ENCODE peak calls at places on chromosome 1, in seven cellular contexts. One of them, this sample, is unnamed.

GRCh38 chr1:64675718-64676345 is 69.0 kb upstream of the RAVER2 start:
- DNase-seq in mesenchymal stem cell: peak
- DNase-seq in H1: no peak
- DNase-seq in mesendoderm: no peak
- DNase-seq in trophoblast cell: no peak
- DNase-seq in neuronal stem cell: no peak
- DNase-seq in IMR-90: peak
- DNase-seq in this sample: no peak

GRCh38 chr1:7012461-7012924 is 227.2 kb downstream of the CAMTA1 start:
- DNase-seq in neuronal stem cell: no peak
- DNase-seq in H1: no peak
- DNase-seq in mesenchymal stem cell: no peak
- DNase-seq in IMR-90: no peak
- DNase-seq in mesendoderm: no peak
- DNase-seq in trophoblast cell: no peak
- DNase-seq in this sample: no peak

GRCh38 chr1:162629077-162629637 is 3.1 kb upstream of the DDR2 start:
- DNase-seq in mesendoderm: no peak
- DNase-seq in IMR-90: no peak
- DNase-seq in mesenchymal stem cell: no peak
- DNase-seq in trophoblast cell: no peak
- DNase-seq in neuronal stem cell: no peak
- DNase-seq in H1: no peak
- DNase-seq in this sample: no peak

GRCh38 chr1:50724626-50725286 is 235.3 kb downstream of the FAF1 start:
- DNase-seq in H1: no peak
- DNase-seq in mesendoderm: no peak
- DNase-seq in neuronal stem cell: no peak
- DNase-seq in IMR-90: no peak
- DNase-seq in mesenchymal stem cell: no peak
- DNase-seq in trophoblast cell: no peak
- DNase-seq in this sample: no peak

GRCh38 chr1:10429868-10430215 is 391 bp upstream of the CENPS start:
- DNase-seq in IMR-90: peak
- DNase-seq in mesenchymal stem cell: no peak
- DNase-seq in trophoblast cell: no peak
- DNase-seq in H1: no peak
- DNase-seq in neuronal stem cell: no peak
- DNase-seq in mesendoderm: no peak
- DNase-seq in this sample: no peak

GRCh38 chr1:20480261-20481157 is 5.5 kb downstream of the CAMK2N1 start:
- DNase-seq in IMR-90: peak
- DNase-seq in H1: no peak
- DNase-seq in mesenchymal stem cell: no peak
- DNase-seq in trophoblast cell: no peak
- DNase-seq in neuronal stem cell: no peak
- DNase-seq in mesendoderm: no peak
- DNase-seq in this sample: no peak

GRCh38 chr1:228838717-228839500 is 103.6 kb downstream of the RHOU start:
- DNase-seq in IMR-90: peak
- DNase-seq in mesenchymal stem cell: peak
- DNase-seq in neuronal stem cell: no peak
- DNase-seq in mesendoderm: no peak
- DNase-seq in trophoblast cell: peak
- DNase-seq in H1: peak
- DNase-seq in this sample: no peak

GRCh38 chr1:64186898-64187280 is 16.5 kb upstream of the UBE2U start:
- DNase-seq in neuronal stem cell: no peak
- DNase-seq in trophoblast cell: no peak
- DNase-seq in mesendoderm: no peak
- DNase-seq in IMR-90: no peak
- DNase-seq in mesenchymal stem cell: no peak
- DNase-seq in H1: no peak
- DNase-seq in this sample: no peak

GRCh38 chr1:94309216-94309615 is 71.8 kb upstream of the ARHGAP29 start:
- DNase-seq in H1: no peak
- DNase-seq in neuronal stem cell: no peak
- DNase-seq in mesenchymal stem cell: no peak
- DNase-seq in trophoblast cell: no peak
- DNase-seq in IMR-90: no peak
- DNase-seq in mesendoderm: no peak
- DNase-seq in this sample: no peak

GRCh38 chr1:110488867-110489266 is 30.1 kb downstream of the KCNA10 start:
- DNase-seq in H1: no peak
- DNase-seq in mesenchymal stem cell: no peak
- DNase-seq in trophoblast cell: no peak
- DNase-seq in IMR-90: no peak
- DNase-seq in neuronal stem cell: no peak
- DNase-seq in mesendoderm: no peak
- DNase-seq in this sample: no peak

GRCh38 chr1:171292799-171293198 is 21.2 kb upstream of the FMO4 start:
- DNase-seq in neuronal stem cell: no peak
- DNase-seq in H1: no peak
- DNase-seq in IMR-90: peak
- DNase-seq in trophoblast cell: no peak
- DNase-seq in mesendoderm: no peak
- DNase-seq in mesenchymal stem cell: no peak
- DNase-seq in this sample: no peak

GRCh38 chr1:68384872-68385390 is 64.8 kb downstream of the RPE65 start:
- DNase-seq in neuronal stem cell: no peak
- DNase-seq in trophoblast cell: no peak
- DNase-seq in mesenchymal stem cell: peak
- DNase-seq in IMR-90: peak
- DNase-seq in H1: no peak
- DNase-seq in mesendoderm: no peak
- DNase-seq in this sample: no peak

GRCh38 chr1:21264913-21265312 is 25.4 kb downstream of the ECE1 start:
- DNase-seq in neuronal stem cell: no peak
- DNase-seq in H1: no peak
- DNase-seq in trophoblast cell: no peak
- DNase-seq in mesendoderm: no peak
- DNase-seq in mesenchymal stem cell: peak
- DNase-seq in IMR-90: peak
- DNase-seq in this sample: no peak

GRCh38 chr1:7916431-7916830 is 24.2 kb downstream of the TNFRSF9 start:
- DNase-seq in IMR-90: no peak
- DNase-seq in H1: no peak
- DNase-seq in trophoblast cell: no peak
- DNase-seq in mesendoderm: no peak
- DNase-seq in mesenchymal stem cell: no peak
- DNase-seq in neuronal stem cell: no peak
- DNase-seq in this sample: no peak

GRCh38 chr1:234600418-234601216 is 9.4 kb downstream of the IRF2BP2 start:
- DNase-seq in mesendoderm: no peak
- DNase-seq in H1: no peak
- DNase-seq in mesenchymal stem cell: peak
- DNase-seq in IMR-90: no peak
- DNase-seq in trophoblast cell: no peak
- DNase-seq in neuronal stem cell: no peak
- DNase-seq in this sample: no peak

GRCh38 chr1:164611754-164612642 is 53.0 kb downstream of the PBX1 start:
- DNase-seq in mesendoderm: peak
- DNase-seq in neuronal stem cell: peak
- DNase-seq in H1: no peak
- DNase-seq in mesenchymal stem cell: peak
- DNase-seq in trophoblast cell: peak
- DNase-seq in IMR-90: peak
- DNase-seq in this sample: peak

GRCh38 chr1:84386716-84387479 is 11.4 kb upstream of the DNASE2B start:
- DNase-seq in mesenchymal stem cell: no peak
- DNase-seq in trophoblast cell: peak
- DNase-seq in IMR-90: no peak
- DNase-seq in H1: no peak
- DNase-seq in mesendoderm: no peak
- DNase-seq in neuronal stem cell: no peak
- DNase-seq in this sample: no peak

GRCh38 chr1:222644649-222645005 is 26.7 kb downstream of the MIA3 start:
- DNase-seq in mesendoderm: no peak
- DNase-seq in trophoblast cell: no peak
- DNase-seq in IMR-90: no peak
- DNase-seq in neuronal stem cell: no peak
- DNase-seq in mesenchymal stem cell: no peak
- DNase-seq in H1: no peak
- DNase-seq in this sample: no peak

GRCh38 chr1:247409869-247410544 is 6.0 kb upstream of the NLRP3 start:
- DNase-seq in H1: no peak
- DNase-seq in neuronal stem cell: no peak
- DNase-seq in IMR-90: no peak
- DNase-seq in mesenchymal stem cell: no peak
- DNase-seq in mesendoderm: no peak
- DNase-seq in trophoblast cell: no peak
- DNase-seq in this sample: no peak

GRCh38 chr1:183080406-183080805 is 57.2 kb downstream of the LAMC1 start:
- DNase-seq in mesendoderm: no peak
- DNase-seq in mesenchymal stem cell: peak
- DNase-seq in neuronal stem cell: no peak
- DNase-seq in trophoblast cell: no peak
- DNase-seq in H1: no peak
- DNase-seq in IMR-90: peak
- DNase-seq in this sample: no peak

GRCh38 chr1:116988908-116989307 is 12.7 kb upstream of the CD101 start:
- DNase-seq in trophoblast cell: no peak
- DNase-seq in mesendoderm: no peak
- DNase-seq in neuronal stem cell: no peak
- DNase-seq in mesenchymal stem cell: no peak
- DNase-seq in H1: no peak
- DNase-seq in IMR-90: no peak
- DNase-seq in this sample: no peak

GRCh38 chr1:12185036-12185435 is 18.2 kb downstream of the TNFRSF1B start:
- DNase-seq in H1: no peak
- DNase-seq in neuronal stem cell: no peak
- DNase-seq in trophoblast cell: no peak
- DNase-seq in IMR-90: no peak
- DNase-seq in mesendoderm: no peak
- DNase-seq in mesenchymal stem cell: peak
- DNase-seq in this sample: no peak

GRCh38 chr1:156852414-156852874 is 6.5 kb downstream of the INSRR start:
- DNase-seq in mesendoderm: no peak
- DNase-seq in H1: no peak
- DNase-seq in neuronal stem cell: no peak
- DNase-seq in mesenchymal stem cell: peak
- DNase-seq in trophoblast cell: no peak
- DNase-seq in IMR-90: peak
- DNase-seq in this sample: no peak

GRCh38 chr1:104878203-104878911 is 1128.7 kb downstream of the AMY1C start:
- DNase-seq in mesenchymal stem cell: no peak
- DNase-seq in IMR-90: no peak
- DNase-seq in mesendoderm: peak
- DNase-seq in neuronal stem cell: no peak
- DNase-seq in trophoblast cell: no peak
- DNase-seq in H1: peak
- DNase-seq in this sample: peak

GRCh38 chr1:224989615-224990014 is 60.1 kb downstream of the DNAH14 start:
- DNase-seq in IMR-90: no peak
- DNase-seq in trophoblast cell: no peak
- DNase-seq in neuronal stem cell: no peak
- DNase-seq in H1: no peak
- DNase-seq in mesendoderm: no peak
- DNase-seq in mesenchymal stem cell: no peak
- DNase-seq in this sample: no peak

GRCh38 chr1:224988042-224988441 is 58.6 kb downstream of the DNAH14 start:
- DNase-seq in IMR-90: no peak
- DNase-seq in H1: no peak
- DNase-seq in neuronal stem cell: no peak
- DNase-seq in mesendoderm: no peak
- DNase-seq in mesenchymal stem cell: no peak
- DNase-seq in trophoblast cell: no peak
- DNase-seq in this sample: no peak
- H2BK5ac ChIP-seq in IMR-90: no peak
- H2BK5ac ChIP-seq in H1: no peak
- H2BK5ac ChIP-seq in neuronal stem cell: no peak
- H2BK5ac ChIP-seq in mesendoderm: no peak
- H2BK5ac ChIP-seq in mesenchymal stem cell: no peak
- H2BK5ac ChIP-seq in trophoblast cell: no peak
- H2BK5ac ChIP-seq in this sample: no peak

DNA sequence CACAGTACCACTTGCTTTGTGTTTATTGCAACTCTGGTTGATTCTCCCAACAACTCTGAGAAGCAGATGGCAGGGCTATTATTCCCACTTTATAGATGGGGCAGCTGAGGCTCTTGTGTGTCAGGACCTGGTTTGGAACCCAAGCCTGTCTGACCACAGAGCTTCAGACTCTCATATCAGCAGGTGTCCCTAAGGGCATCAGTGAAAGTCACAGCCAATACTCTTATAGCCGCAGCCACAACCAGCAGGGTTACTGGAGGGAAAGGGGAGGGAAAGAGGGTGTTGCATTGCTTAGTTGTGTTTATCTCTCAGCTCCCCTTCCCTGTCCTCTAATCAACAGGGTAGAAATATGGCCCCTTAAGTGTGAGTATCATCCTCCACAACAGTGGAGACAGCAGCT is 304.0 kb downstream of the RRAGC start:
- DNase-seq in mesenchymal stem cell: no peak
- DNase-seq in H1: no peak
- DNase-seq in neuronal stem cell: no peak
- DNase-seq in IMR-90: no peak
- DNase-seq in mesendoderm: no peak
- DNase-seq in trophoblast cell: no peak
- DNase-seq in this sample: no peak
- H2BK5ac ChIP-seq in mesenchymal stem cell: no peak
- H2BK5ac ChIP-seq in H1: no peak
- H2BK5ac ChIP-seq in neuronal stem cell: no peak
- H2BK5ac ChIP-seq in IMR-90: no peak
- H2BK5ac ChIP-seq in mesendoderm: no peak
- H2BK5ac ChIP-seq in trophoblast cell: no peak
- H2BK5ac ChIP-seq in this sample: no peak

DNA sequence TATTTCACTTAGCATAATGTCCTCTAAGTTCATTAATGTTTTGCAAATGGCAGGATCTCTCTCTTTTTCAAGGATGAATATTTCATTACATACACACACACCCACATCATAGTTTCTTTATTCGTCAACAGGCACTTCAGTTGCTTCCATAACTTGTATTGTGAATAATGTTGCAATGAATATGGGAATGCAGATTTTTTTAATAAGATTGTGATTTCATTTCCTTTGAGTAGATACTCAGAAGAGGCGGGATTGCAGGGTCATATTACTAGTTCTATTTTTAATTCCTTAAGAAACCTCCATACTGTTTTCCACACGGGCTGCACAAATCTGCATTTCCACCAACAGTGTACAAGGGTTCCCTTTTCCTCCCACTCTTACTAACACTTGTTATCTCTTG is 134.0 kb downstream of the CLEC20A start:
- DNase-seq in H1: no peak
- DNase-seq in trophoblast cell: peak
- DNase-seq in neuronal stem cell: no peak
- DNase-seq in mesenchymal stem cell: no peak
- DNase-seq in mesendoderm: no peak
- DNase-seq in IMR-90: peak
- DNase-seq in this sample: no peak
- H2BK5ac ChIP-seq in H1: no peak
- H2BK5ac ChIP-seq in trophoblast cell: no peak
- H2BK5ac ChIP-seq in neuronal stem cell: no peak
- H2BK5ac ChIP-seq in mesenchymal stem cell: no peak
- H2BK5ac ChIP-seq in mesendoderm: no peak
- H2BK5ac ChIP-seq in IMR-90: peak
- H2BK5ac ChIP-seq in this sample: no peak

DNA sequence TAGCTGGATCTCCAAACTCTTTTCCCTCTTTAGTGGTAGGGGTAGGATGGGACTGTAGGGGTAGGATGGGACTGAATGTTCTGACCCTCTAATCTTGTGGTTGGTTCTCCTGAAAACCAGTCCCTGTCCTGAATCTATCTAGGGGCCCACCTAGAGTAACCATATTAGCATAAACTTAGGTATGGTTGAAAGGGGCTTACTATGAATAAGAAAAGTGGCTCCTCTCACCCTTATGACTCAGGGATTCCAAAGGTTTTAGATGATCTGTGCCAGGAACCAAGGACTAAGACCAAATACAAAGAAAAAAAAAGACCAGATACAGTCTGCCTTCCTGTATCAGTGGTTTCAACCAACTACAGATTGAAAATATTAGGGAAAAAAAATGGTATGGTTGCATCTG is 28.9 kb downstream of the RNF2 start:
- DNase-seq in mesendoderm: peak
- DNase-seq in IMR-90: peak
- DNase-seq in trophoblast cell: no peak
- DNase-seq in mesenchymal stem cell: peak
- DNase-seq in H1: no peak
- DNase-seq in neuronal stem cell: no peak
- DNase-seq in this sample: no peak
- H2BK5ac ChIP-seq in mesendoderm: no peak
- H2BK5ac ChIP-seq in IMR-90: no peak
- H2BK5ac ChIP-seq in trophoblast cell: no peak
- H2BK5ac ChIP-seq in mesenchymal stem cell: no peak
- H2BK5ac ChIP-seq in H1: no peak
- H2BK5ac ChIP-seq in neuronal stem cell: no peak
- H2BK5ac ChIP-seq in this sample: no peak